ENCODE peak calls at places on chromosomes 3 and 15, in five cellular contexts. A is A549; W is CD8-positive, alpha-beta T cell; F is lower leg skin; R is GM10248. Z is an unnamed sample.

GRCh38 chr3:10986592-10986991 is 6.0 kb upstream of the SLC6A1 start:
- DNase-seq in R (no peak), F (no peak), A (no peak), W (no peak), Z (no peak)

GRCh38 chr3:17810759-17811158 is 68.3 kb upstream of the TBC1D5 start:
- DNase-seq in W (no peak), R (no peak), F (no peak), A (no peak), Z (peak)

GRCh38 chr3:129587061-129587460 is 19.4 kb downstream of the PLXND1 start:
- DNase-seq in R (no peak), F (peak), A (no peak), W (no peak), Z (no peak)

GRCh38 chr3:186283651-186284445 is 78.2 kb downstream of the DGKG start:
- DNase-seq in F (no peak), A (no peak), W (no peak), R (no peak), Z (no peak)

GRCh38 chr3:123478314-123478713 is 29.4 kb upstream of the ADCY5 start:
- DNase-seq in A (no peak), R (no peak), W (no peak), F (no peak), Z (no peak)

GRCh38 chr3:64342940-64343691 is 117.8 kb upstream of the PRICKLE2 start:
- DNase-seq in A (peak), R (no peak), F (no peak), W (no peak), Z (peak)

GRCh38 chr3:161305095-161305991 is 66.0 kb downstream of the SPTSSB start:
- DNase-seq in A (peak), F (no peak), R (peak), W (no peak), Z (peak)

GRCh38 chr3:168475730-168476129 is 380.0 kb upstream of the GOLIM4 start:
- DNase-seq in A (no peak), R (no peak), W (no peak), F (no peak), Z (no peak)

GRCh38 chr15:63928185-63928852 is 94.6 kb upstream of the HERC1 start:
- DNase-seq in F (no peak), A (no peak), R (no peak), W (no peak), Z (no peak)

GRCh38 chr15:72782993-72783562 is 480 bp downstream of the ADPGK start:
- DNase-seq in W (no peak), A (no peak), F (peak), R (peak), Z (peak)

GRCh38 chr15:34341922-34342736 is 807 bp downstream of the NOP10 start:
- DNase-seq in R (no peak), A (no peak), W (no peak), F (no peak), Z (peak)

GRCh38 chr3:185715091-185715490 is 109.8 kb downstream of the IGF2BP2 start:
- DNase-seq in A (no peak), W (no peak), F (no peak), R (no peak), Z (no peak)

GRCh38 chr3:151538706-151539403 is 78.0 kb upstream of the IGSF10 start:
- DNase-seq in F (peak), W (no peak), A (no peak), R (no peak), Z (peak)

GRCh38 chr3:40546811-40547210 is 22.1 kb downstream of the ZNF621 start:
- DNase-seq in W (no peak), F (no peak), A (no peak), R (no peak), Z (no peak)

GRCh38 chr3:61771976-61772375 is 210.6 kb downstream of the PTPRG start:
- DNase-seq in A (no peak), F (no peak), R (no peak), W (no peak), Z (no peak)

GRCh38 chr3:102142379-102143058 is 292.3 kb upstream of the ZPLD1 start:
- DNase-seq in F (no peak), A (no peak), W (no peak), R (no peak), Z (no peak)

GRCh38 chr3:59699648-59700320 is 650.0 kb upstream of the CFAP20DC start:
- DNase-seq in W (no peak), F (no peak), A (no peak), R (no peak), Z (no peak)

GRCh38 chr15:100721758-100722550 is 119.6 kb downstream of the ASB7 start:
- DNase-seq in A (peak), W (no peak), R (peak), F (peak), Z (peak)